ENCODE peak calls at places on chromosomes 16 and 17, in six cellular contexts. C, P, F, U, J and R are unnamed samples.

GRCh38 chr17:238071-238963 is 56.9 kb upstream of the DOC2B start:
- DNase-seq in U (peak; percentile 9), P (peak; percentile 39), J (no peak), F (no peak), C (no peak), R (no peak)

GRCh38 chr16:30896203-30896889 is at the start of gene CTF1:
- DNase-seq in U (peak; percentile 77), C (peak; percentile 65), P (peak; percentile 89), F (peak; percentile 39), J (peak; percentile 86), R (no peak)

GRCh38 chr16:19542138-19542821 is 13.2 kb upstream of the VPS35L start:
- DNase-seq in P (no peak), C (no peak), F (peak; percentile 98), J (no peak), U (no peak), R (no peak)

GRCh38 chr17:65483438-65483837 is 78.0 kb downstream of the AXIN2 start:
- DNase-seq in F (no peak), C (no peak), P (no peak), J (no peak), U (no peak), R (no peak)

GRCh38 chr17:78355701-78356100 is 4.2 kb downstream of the SOCS3 start:
- DNase-seq in J (no peak), P (no peak), F (no peak), U (no peak), C (no peak), R (no peak)

GRCh38 chr16:10635367-10636021 is 55.1 kb upstream of the EMP2 start:
- DNase-seq in F (no peak), C (no peak), P (no peak), U (no peak), J (no peak), R (no peak)

GRCh38 chr17:77076046-77076882 is 64.5 kb upstream of the SEC14L1 start:
- DNase-seq in P (no peak), U (no peak), C (no peak), F (no peak), J (no peak), R (no peak)

GRCh38 chr17:6913608-6914443 is 82.0 kb upstream of the ALOX12 start:
- DNase-seq in J (peak; percentile 70), P (peak; percentile 88), U (peak; percentile 85), C (no peak), F (peak; percentile 18), R (no peak)

GRCh38 chr16:74852500-74852875 is 77.9 kb upstream of the FA2H start:
- DNase-seq in P (no peak), J (no peak), U (no peak), F (no peak), C (no peak), R (no peak)

GRCh38 chr17:71035226-71035625 is 865.9 kb downstream of the KCNJ2 start:
- DNase-seq in F (no peak), J (no peak), U (no peak), P (no peak), C (no peak), R (no peak)

GRCh38 chr16:66365588-66365987 is 903 bp upstream of the CDH5 start:
- DNase-seq in F (no peak), J (no peak), P (no peak), U (no peak), C (no peak), R (no peak)

GRCh38 chr16:89484923-89485679 is 5.3 kb downstream of the ANKRD11 start:
- DNase-seq in F (no peak), P (no peak), J (no peak), C (no peak), U (no peak), R (peak; percentile 41)

GRCh38 chr17:74812109-74812864 is 36.1 kb upstream of the NAT9 start:
- DNase-seq in C (no peak), F (no peak), J (no peak), U (no peak), P (no peak), R (no peak)

GRCh38 chr17:37789166-37789565 is 44.3 kb upstream of the HNF1B start:
- DNase-seq in C (no peak), P (no peak), J (no peak), U (no peak), F (no peak), R (no peak)

GRCh38 chr17:28476076-28476475 is 2.6 kb downstream of the SLC13A2 start:
- DNase-seq in U (no peak), P (no peak), J (no peak), F (no peak), C (no peak), R (no peak)

DNA sequence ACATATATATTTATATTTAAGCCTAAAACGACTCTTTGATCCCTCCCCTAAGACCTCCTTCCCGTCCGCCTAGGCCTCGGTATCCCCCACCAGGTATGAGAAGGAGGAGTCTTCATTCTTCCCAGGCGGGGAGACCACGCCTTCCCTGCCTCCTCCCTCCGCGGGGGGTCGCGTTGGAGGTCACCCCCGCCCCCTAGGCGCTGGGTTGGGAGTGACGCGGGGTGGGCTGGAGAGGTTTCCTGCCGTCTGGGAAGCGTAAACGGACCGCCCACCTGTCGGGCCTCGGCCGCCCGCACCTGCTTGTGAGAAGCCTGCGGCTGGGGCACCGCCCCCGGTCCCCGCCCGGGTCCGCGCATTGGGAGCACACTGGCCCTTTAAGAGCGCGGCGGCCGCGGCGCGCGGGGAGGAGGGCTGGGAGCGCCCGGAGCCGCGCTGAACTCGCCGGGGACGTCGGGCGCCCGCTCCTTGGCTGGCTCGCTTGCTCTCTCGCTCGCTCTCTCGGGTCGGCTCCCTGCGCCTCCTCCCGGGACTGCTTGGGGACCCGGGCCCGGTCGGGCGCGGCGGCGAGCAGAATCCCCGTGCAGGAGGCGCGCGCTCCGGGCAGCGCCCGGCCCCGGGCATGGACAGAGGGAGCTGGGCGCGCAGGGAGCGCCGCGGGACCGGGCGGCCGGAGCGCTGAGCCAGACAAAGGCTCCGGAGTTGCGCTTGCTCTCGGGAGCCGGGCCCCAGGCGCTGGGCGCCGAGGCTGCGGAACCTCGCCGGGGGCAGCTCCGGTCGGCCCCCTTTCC is at the start of gene MMP15:
- DNase-seq in P (peak; percentile 98), U (peak; percentile 98), C (peak; percentile 94), J (peak; percentile 89), F (peak; percentile 91), R (no peak)
- TF ChIP-seq ATF3 in P (no peak), U (no peak), C (no peak), J (no peak), F (peak; percentile 61), R (no peak)

GRCh38 chr17:2700031-2700490 is 11.5 kb downstream of the CLUH start:
- DNase-seq in P (no peak), J (no peak), F (no peak), U (peak; percentile 7), C (no peak), R (no peak)

GRCh38 chr17:2701996-2702741 is 9.4 kb downstream of the CLUH start:
- DNase-seq in P (no peak), J (no peak), U (peak; percentile 20), C (no peak), F (no peak), R (no peak)

GRCh38 chr17:2700491-2701141 is 10.9 kb downstream of the CLUH start:
- DNase-seq in J (no peak), P (no peak), C (no peak), F (no peak), U (peak; percentile 8), R (no peak)

GRCh38 chr17:2703181-2703580 is 8.4 kb downstream of the CLUH start:
- DNase-seq in F (no peak), U (peak; percentile 10), P (no peak), C (no peak), J (no peak), R (no peak)

GRCh38 chr17:2701161-2701995 is 10.2 kb downstream of the CLUH start:
- DNase-seq in F (no peak), U (peak; percentile 10), J (no peak), C (no peak), P (no peak), R (no peak)
- TF ChIP-seq ATF3 in F (no peak), U (no peak), J (no peak), C (no peak), P (no peak), R (no peak)

DNA sequence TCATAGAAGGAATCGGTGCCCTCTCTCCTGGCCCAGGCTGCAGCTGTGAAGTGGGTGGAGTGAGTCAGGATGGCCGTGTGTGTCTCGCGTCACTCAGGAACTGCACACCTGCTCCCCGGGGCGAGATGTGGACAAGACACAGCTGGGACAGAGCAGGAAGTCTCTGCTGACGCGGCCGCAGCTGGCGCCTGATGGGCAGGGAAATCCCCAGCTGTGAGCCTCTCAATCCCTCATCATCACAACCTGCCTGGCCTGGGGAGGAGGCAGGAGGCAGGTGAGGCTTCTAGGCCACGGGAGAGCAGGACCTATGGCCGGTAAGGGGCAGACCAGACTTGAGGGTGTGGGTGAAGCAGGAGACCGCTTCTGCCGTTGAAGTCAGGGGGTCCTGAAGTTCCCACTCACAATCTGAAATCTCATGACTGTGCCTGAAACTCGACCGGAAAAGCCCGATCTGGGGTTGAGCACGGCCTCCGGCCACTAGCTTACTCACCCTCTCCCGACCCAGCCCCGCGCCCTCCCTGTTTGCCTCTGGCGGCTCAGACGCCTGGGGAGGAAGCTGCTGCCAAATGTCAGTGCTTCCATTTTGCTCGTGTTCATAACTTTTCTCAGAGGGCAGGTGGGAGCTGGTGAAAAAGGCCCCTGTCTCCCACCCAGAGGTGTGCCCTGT is 1.1 kb upstream of the TRPV3 start:
- DNase-seq in P (no peak), F (no peak), J (no peak), C (no peak), U (no peak), R (peak; percentile 87)
- TF ChIP-seq ATF3 in P (no peak), F (no peak), J (no peak), C (no peak), U (no peak), R (no peak)

GRCh38 chr17:82820278-82821251 is 19.3 kb downstream of the ZNF750 start:
- DNase-seq in F (no peak), C (no peak), J (no peak), P (no peak), U (no peak), R (no peak)
- TF ChIP-seq ATF3 in F (no peak), C (no peak), J (no peak), P (no peak), U (no peak), R (no peak)

GRCh38 chr17:33968350-33969044 is 286.6 kb upstream of the CCL2 start:
- DNase-seq in C (no peak), P (no peak), F (no peak), J (peak; percentile 38), U (no peak), R (peak; percentile 83)
- TF ChIP-seq ATF3 in C (no peak), P (no peak), F (no peak), J (no peak), U (no peak), R (no peak)